ENCODE peak calls at places on chromosomes 2 and 18, in five cellular contexts. J is GM12865, D is HuH-7, O is NCI-H2081, P is left kidney. L is an unnamed sample.

GRCh38 chr18:57542126-57542525 is 44.4 kb downstream of the FECH start:
- DNase-seq in J (no peak), D (no peak), O (no peak), P (no peak), L (no peak)

GRCh38 chr2:110906613-110907365 is 174.4 kb downstream of the ACOXL start:
- DNase-seq in J (no peak), D (no peak), O (no peak), P (no peak), L (no peak)

GRCh38 chr2:11427224-11427623 is 38.7 kb downstream of the E2F6 start:
- DNase-seq in J (no peak), D (no peak), O (no peak), P (no peak), L (no peak)

GRCh38 chr2:182228073-182228473 is 198.8 kb downstream of the PDE1A start:
- DNase-seq in J (no peak), D (no peak), O (no peak), P (no peak), L (peak; percentile 82)

GRCh38 chr2:106095478-106096392 is 98.4 kb downstream of the UXS1 start:
- DNase-seq in J (no peak), D (no peak), O (no peak), P (no peak), L (no peak)

GRCh38 chr2:19020144-19021099 is 338.0 kb downstream of the OSR1 start:
- DNase-seq in J (no peak), D (no peak), O (no peak), P (no peak), L (no peak)

GRCh38 chr2:174333502-174334277 is 1.1 kb upstream of the SP9 start:
- DNase-seq in J (no peak), D (no peak), O (no peak), P (peak; percentile 68), L (no peak)

GRCh38 chr2:99524056-99524455 is 34.2 kb upstream of the REV1 start:
- DNase-seq in J (no peak), D (no peak), O (no peak), P (no peak), L (no peak)

GRCh38 chr2:165990846-165991245 is 37.3 kb upstream of the TTC21B start:
- DNase-seq in J (no peak), D (no peak), O (no peak), P (no peak), L (no peak)

GRCh38 chr2:58081000-58081399 is 34.4 kb downstream of the VRK2 start:
- DNase-seq in J (no peak), D (peak; percentile 8), O (no peak), P (peak; percentile 5), L (no peak)

GRCh38 chr2:36459725-36460137 is 104.2 kb downstream of the CRIM1 start:
- DNase-seq in J (no peak), D (peak; percentile 30), O (no peak), P (peak; percentile 87), L (peak; percentile 71)

GRCh38 chr18:58024139-58024538 is 19.9 kb upstream of the NEDD4L start:
- DNase-seq in J (no peak), D (no peak), O (no peak), P (peak; percentile 34), L (no peak)

GRCh38 chr2:221104391-221104811 is 467.7 kb downstream of the EPHA4 start:
- DNase-seq in J (peak; percentile 37), D (no peak), O (no peak), P (peak; percentile 67), L (peak; percentile 47)

GRCh38 chr2:174815524-174815923 is 51.3 kb upstream of the CHRNA1 start:
- DNase-seq in J (no peak), D (no peak), O (no peak), P (no peak), L (no peak)

GRCh38 chr2:31296641-31297287 is 62.8 kb downstream of the EHD3 start:
- DNase-seq in J (no peak), D (no peak), O (no peak), P (no peak), L (no peak)

GRCh38 chr2:61353909-61354308 is 117.0 kb downstream of the USP34 start:
- DNase-seq in J (no peak), D (no peak), O (no peak), P (no peak), L (no peak)

GRCh38 chr2:205574041-205574440 is 108.3 kb upstream of the NRP2 start:
- DNase-seq in J (no peak), D (no peak), O (no peak), P (no peak), L (no peak)

GRCh38 chr2:59732861-59733603 is 820.4 kb downstream of the BCL11A start:
- DNase-seq in J (no peak), D (no peak), O (no peak), P (peak; percentile 64), L (no peak)

GRCh38 chr2:213934560-213934959 is 476.3 kb upstream of the VWC2L start:
- DNase-seq in J (peak; percentile 69), D (peak; percentile 17), O (no peak), P (peak; percentile 2), L (no peak)

GRCh38 chr18:39841133-39842041 is 2113.6 kb upstream of the PIK3C3 start:
- DNase-seq in J (no peak), D (no peak), O (peak; percentile 76), P (peak; percentile 95), L (peak; percentile 81)

GRCh38 chr2:180029575-180029974 is 22.5 kb upstream of the CWC22 start:
- DNase-seq in J (no peak), D (no peak), O (no peak), P (no peak), L (no peak)

GRCh38 chr18:26971327-26971918 is 105.9 kb upstream of the AQP4 start:
- DNase-seq in J (no peak), D (no peak), O (no peak), P (no peak), L (no peak)

GRCh38 chr2:190695739-190696138 is 46.9 kb downstream of the NAB1 start:
- DNase-seq in J (peak; percentile 34), D (no peak), O (no peak), P (no peak), L (no peak)

GRCh38 chr2:240322231-240322955 is 113.1 kb upstream of the GPC1 start:
- DNase-seq in J (no peak), D (no peak), O (no peak), P (peak; percentile 61), L (no peak)

GRCh38 chr18:24019641-24020331 is 5.2 kb downstream of the TTC39C start:
- DNase-seq in J (peak; percentile 93), D (no peak), O (no peak), P (no peak), L (no peak)

GRCh38 chr2:120369250-120369649 is 23.3 kb downstream of the INHBB start:
- DNase-seq in J (no peak), D (no peak), O (no peak), P (no peak), L (no peak)

GRCh38 chr2:17401096-17401495 is 117.1 kb downstream of the RAD51AP2 start:
- DNase-seq in J (no peak), D (no peak), O (no peak), P (no peak), L (no peak)

GRCh38 chr2:11532434-11533055 is 1.3 kb upstream of the GREB1 start:
- DNase-seq in J (peak; percentile 18), D (no peak), O (no peak), P (no peak), L (no peak)

GRCh38 chr2:82301506-82301905 is 1997.0 kb upstream of the LRRTM1 start:
- DNase-seq in J (no peak), D (no peak), O (no peak), P (no peak), L (no peak)

GRCh38 chr2:204018717-204019116 is 82.2 kb downstream of the ICOS start:
- DNase-seq in J (no peak), D (no peak), O (no peak), P (peak; percentile 44), L (no peak)

GRCh38 chr2:234335676-234336228 is 161.1 kb downstream of the ARL4C start:
- DNase-seq in J (no peak), D (no peak), O (no peak), P (peak; percentile 91), L (peak; percentile 66)

GRCh38 chr2:54274781-54275242 is 18.8 kb upstream of the TSPYL6 start:
- DNase-seq in J (no peak), D (no peak), O (no peak), P (no peak), L (peak; percentile 35)

GRCh38 chr2:157173740-157174184 is 83.7 kb upstream of the GALNT5 start:
- DNase-seq in J (no peak), D (no peak), O (no peak), P (no peak), L (no peak)

GRCh38 chr2:20745924-20746555 is 76.9 kb downstream of the LDAH start:
- DNase-seq in J (no peak), D (no peak), O (no peak), P (peak; percentile 68), L (peak; percentile 34)